ENCODE peak calls at places on chromosomes 16 and 17, in seven cellular contexts. One of them, this sample, is unnamed.

GRCh38 chr17:68501074-68501473 is 11.2 kb upstream of the PRKAR1A start:
- DNase-seq in HFF-Myc: no peak
- DNase-seq in aorta: no peak
- DNase-seq in dorsolateral prefrontal cortex: no peak
- DNase-seq in choroid plexus epithelial cell: peak
- DNase-seq in IMR-90: no peak
- DNase-seq in Caco-2: no peak
- DNase-seq in this sample: no peak

GRCh38 chr17:44191941-44192496 is 5.2 kb downstream of the TMUB2 start:
- DNase-seq in HFF-Myc: no peak
- DNase-seq in aorta: no peak
- DNase-seq in dorsolateral prefrontal cortex: no peak
- DNase-seq in choroid plexus epithelial cell: no peak
- DNase-seq in IMR-90: no peak
- DNase-seq in Caco-2: peak
- DNase-seq in this sample: no peak

GRCh38 chr17:78120971-78121800 is 7.4 kb downstream of the TMC6 start:
- DNase-seq in HFF-Myc: no peak
- DNase-seq in aorta: no peak
- DNase-seq in dorsolateral prefrontal cortex: no peak
- DNase-seq in choroid plexus epithelial cell: no peak
- DNase-seq in IMR-90: no peak
- DNase-seq in Caco-2: no peak
- DNase-seq in this sample: no peak

GRCh38 chr17:73191443-73192218 is 1.2 kb upstream of the COG1 start:
- DNase-seq in HFF-Myc: no peak
- DNase-seq in aorta: peak
- DNase-seq in dorsolateral prefrontal cortex: peak
- DNase-seq in choroid plexus epithelial cell: peak
- DNase-seq in IMR-90: peak
- DNase-seq in Caco-2: peak
- DNase-seq in this sample: peak

GRCh38 chr16:425740-426114 is 278 bp downstream of the RAB11FIP3 start:
- DNase-seq in HFF-Myc: no peak
- DNase-seq in aorta: no peak
- DNase-seq in dorsolateral prefrontal cortex: no peak
- DNase-seq in choroid plexus epithelial cell: no peak
- DNase-seq in IMR-90: no peak
- DNase-seq in Caco-2: no peak
- DNase-seq in this sample: no peak

GRCh38 chr16:24778676-24779075 is 49.2 kb downstream of the TNRC6A start:
- DNase-seq in HFF-Myc: no peak
- DNase-seq in aorta: no peak
- DNase-seq in dorsolateral prefrontal cortex: no peak
- DNase-seq in choroid plexus epithelial cell: no peak
- DNase-seq in IMR-90: no peak
- DNase-seq in Caco-2: no peak
- DNase-seq in this sample: no peak

GRCh38 chr17:36690190-36690589 is 88.8 kb downstream of the MRM1 start:
- DNase-seq in HFF-Myc: no peak
- DNase-seq in aorta: no peak
- DNase-seq in dorsolateral prefrontal cortex: no peak
- DNase-seq in choroid plexus epithelial cell: no peak
- DNase-seq in IMR-90: no peak
- DNase-seq in Caco-2: no peak
- DNase-seq in this sample: no peak

GRCh38 chr16:24051125-24051524 is 205.0 kb upstream of the CACNG3 start:
- DNase-seq in HFF-Myc: no peak
- DNase-seq in aorta: no peak
- DNase-seq in dorsolateral prefrontal cortex: no peak
- DNase-seq in choroid plexus epithelial cell: no peak
- DNase-seq in IMR-90: no peak
- DNase-seq in Caco-2: no peak
- DNase-seq in this sample: no peak

GRCh38 chr17:77425791-77426641 is 285.2 kb downstream of the SEC14L1 start:
- DNase-seq in HFF-Myc: no peak
- DNase-seq in aorta: no peak
- DNase-seq in dorsolateral prefrontal cortex: no peak
- DNase-seq in choroid plexus epithelial cell: peak
- DNase-seq in IMR-90: peak
- DNase-seq in Caco-2: no peak
- DNase-seq in this sample: peak

GRCh38 chr17:42272162-42272561 is 4.0 kb downstream of the STAT5B start:
- DNase-seq in HFF-Myc: no peak
- DNase-seq in aorta: no peak
- DNase-seq in dorsolateral prefrontal cortex: no peak
- DNase-seq in choroid plexus epithelial cell: no peak
- DNase-seq in IMR-90: no peak
- DNase-seq in Caco-2: no peak
- DNase-seq in this sample: no peak

GRCh38 chr16:61812251-61812650 is 224.0 kb downstream of the CDH8 start:
- DNase-seq in HFF-Myc: no peak
- DNase-seq in aorta: no peak
- DNase-seq in dorsolateral prefrontal cortex: no peak
- DNase-seq in choroid plexus epithelial cell: no peak
- DNase-seq in IMR-90: no peak
- DNase-seq in Caco-2: no peak
- DNase-seq in this sample: no peak

GRCh38 chr16:50251375-50252081 is 14.8 kb upstream of the ADCY7 start:
- DNase-seq in HFF-Myc: no peak
- DNase-seq in aorta: peak
- DNase-seq in dorsolateral prefrontal cortex: no peak
- DNase-seq in choroid plexus epithelial cell: peak
- DNase-seq in IMR-90: peak
- DNase-seq in Caco-2: no peak
- DNase-seq in this sample: peak

DNA sequence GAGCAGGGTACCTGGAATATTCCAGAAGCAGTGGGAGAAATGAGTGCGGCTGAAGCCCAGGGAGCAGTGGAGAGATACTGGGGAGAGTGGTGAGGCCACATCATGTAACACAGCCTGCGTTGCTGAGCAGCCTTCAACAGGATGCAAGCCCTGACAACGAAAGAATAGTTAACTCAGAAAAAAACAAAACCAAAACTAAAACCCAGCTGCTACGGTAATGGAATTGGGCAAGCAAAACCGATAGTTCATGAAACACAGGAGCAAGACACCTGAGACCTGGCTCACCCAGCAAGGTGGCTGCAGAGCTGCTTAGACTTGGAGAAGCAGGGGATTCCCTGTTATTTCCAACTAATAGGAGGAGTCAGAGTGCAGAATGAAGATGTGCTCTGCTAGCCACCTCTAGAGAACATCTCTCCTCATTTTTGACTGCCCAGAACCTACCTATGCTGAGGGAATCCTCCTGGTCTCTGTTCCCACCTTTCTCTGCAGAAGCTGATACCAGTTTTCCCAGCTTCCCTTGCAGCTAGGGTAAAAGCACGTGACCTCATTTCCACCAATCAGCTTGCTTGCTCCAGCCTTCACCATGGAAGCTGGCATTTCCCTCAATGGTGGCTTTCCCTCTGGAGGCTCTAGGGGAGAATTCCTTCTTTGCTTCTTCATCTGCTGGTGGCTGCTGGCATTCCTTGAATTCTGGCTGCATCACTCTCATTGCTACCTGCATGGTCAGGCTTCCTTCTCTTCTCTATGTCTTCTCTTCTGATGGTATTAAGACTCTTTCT is 59.4 kb upstream of the XYLT1 start:
- DNase-seq in HFF-Myc: no peak
- DNase-seq in aorta: no peak
- DNase-seq in dorsolateral prefrontal cortex: no peak
- DNase-seq in choroid plexus epithelial cell: no peak
- DNase-seq in IMR-90: no peak
- DNase-seq in Caco-2: no peak
- DNase-seq in this sample: no peak
- H3K4me3 ChIP-seq in HFF-Myc: no peak
- H3K4me3 ChIP-seq in aorta: no peak
- H3K4me3 ChIP-seq in dorsolateral prefrontal cortex: no peak
- H3K4me3 ChIP-seq in choroid plexus epithelial cell: no peak
- H3K4me3 ChIP-seq in IMR-90: no peak
- H3K4me3 ChIP-seq in Caco-2: no peak
- H3K4me3 ChIP-seq in this sample: no peak

GRCh38 chr17:607341-608060 is 107.1 kb downstream of the VPS53 start:
- DNase-seq in HFF-Myc: no peak
- DNase-seq in aorta: no peak
- DNase-seq in dorsolateral prefrontal cortex: no peak
- DNase-seq in choroid plexus epithelial cell: no peak
- DNase-seq in IMR-90: peak
- DNase-seq in Caco-2: no peak
- DNase-seq in this sample: no peak
- H3K4me3 ChIP-seq in HFF-Myc: no peak
- H3K4me3 ChIP-seq in aorta: no peak
- H3K4me3 ChIP-seq in dorsolateral prefrontal cortex: no peak
- H3K4me3 ChIP-seq in choroid plexus epithelial cell: no peak
- H3K4me3 ChIP-seq in IMR-90: no peak
- H3K4me3 ChIP-seq in Caco-2: no peak
- H3K4me3 ChIP-seq in this sample: no peak

DNA sequence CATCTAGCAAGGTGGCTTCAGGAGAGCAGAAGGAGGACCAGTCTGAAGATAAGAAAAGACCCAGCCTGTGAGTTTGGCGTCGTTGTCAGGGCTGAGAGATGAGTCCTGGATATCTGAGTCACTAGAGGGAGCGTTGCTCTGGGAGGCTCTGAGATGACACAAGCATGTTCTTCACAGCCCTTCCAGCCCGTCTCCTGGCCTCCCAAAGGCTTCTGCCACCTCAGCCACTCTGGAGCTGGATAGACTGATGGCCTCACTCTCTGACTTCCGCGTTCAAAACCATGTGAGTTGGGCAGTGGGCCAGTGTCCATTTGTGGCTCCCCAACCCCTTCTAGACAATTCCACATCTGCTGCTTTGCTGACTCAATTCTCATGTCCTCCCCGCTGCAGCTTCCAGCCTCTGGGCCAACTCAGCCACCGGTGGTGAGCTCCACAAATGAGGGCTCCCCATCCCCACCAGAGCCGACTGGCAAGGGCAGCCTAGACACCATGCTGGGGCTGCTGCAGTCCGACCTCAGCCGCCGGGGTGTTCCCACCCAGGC is 2.3 kb downstream of the TGFB1I1 start:
- DNase-seq in HFF-Myc: no peak
- DNase-seq in aorta: no peak
- DNase-seq in dorsolateral prefrontal cortex: no peak
- DNase-seq in choroid plexus epithelial cell: peak
- DNase-seq in IMR-90: peak
- DNase-seq in Caco-2: no peak
- DNase-seq in this sample: no peak
- H3K4me3 ChIP-seq in HFF-Myc: no peak
- H3K4me3 ChIP-seq in aorta: no peak
- H3K4me3 ChIP-seq in dorsolateral prefrontal cortex: no peak
- H3K4me3 ChIP-seq in choroid plexus epithelial cell: no peak
- H3K4me3 ChIP-seq in IMR-90: no peak
- H3K4me3 ChIP-seq in Caco-2: no peak
- H3K4me3 ChIP-seq in this sample: no peak

DNA sequence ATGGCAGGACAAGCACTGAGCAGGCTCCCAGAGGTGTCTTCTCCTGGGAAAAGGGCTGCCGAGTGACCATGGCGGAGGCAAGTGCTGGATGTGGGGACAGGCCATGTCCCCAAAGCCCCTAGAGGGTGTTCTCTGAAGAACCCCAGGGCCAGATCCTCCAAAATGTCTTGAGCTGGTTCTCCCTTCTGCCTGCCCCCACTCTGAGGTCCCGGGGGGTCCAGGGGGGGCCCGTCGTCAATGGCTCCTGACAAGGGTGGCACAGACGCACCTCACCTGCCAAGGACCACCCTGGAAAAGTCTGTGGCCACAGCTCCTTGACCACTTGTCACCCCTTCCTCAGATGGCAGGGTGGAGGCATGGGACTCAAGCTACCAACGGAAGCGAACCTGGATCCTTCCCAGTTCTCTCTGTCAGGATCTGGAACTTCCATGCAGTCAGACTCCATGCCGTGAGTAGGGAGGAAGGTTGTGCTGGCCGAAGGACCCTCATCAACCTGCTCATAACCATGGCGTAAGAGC is 2.3 kb upstream of the MYO1C start:
- DNase-seq in HFF-Myc: no peak
- DNase-seq in aorta: no peak
- DNase-seq in dorsolateral prefrontal cortex: no peak
- DNase-seq in choroid plexus epithelial cell: no peak
- DNase-seq in IMR-90: no peak
- DNase-seq in Caco-2: no peak
- DNase-seq in this sample: no peak
- H3K4me3 ChIP-seq in HFF-Myc: no peak
- H3K4me3 ChIP-seq in aorta: no peak
- H3K4me3 ChIP-seq in dorsolateral prefrontal cortex: no peak
- H3K4me3 ChIP-seq in choroid plexus epithelial cell: no peak
- H3K4me3 ChIP-seq in IMR-90: no peak
- H3K4me3 ChIP-seq in Caco-2: no peak
- H3K4me3 ChIP-seq in this sample: no peak

DNA sequence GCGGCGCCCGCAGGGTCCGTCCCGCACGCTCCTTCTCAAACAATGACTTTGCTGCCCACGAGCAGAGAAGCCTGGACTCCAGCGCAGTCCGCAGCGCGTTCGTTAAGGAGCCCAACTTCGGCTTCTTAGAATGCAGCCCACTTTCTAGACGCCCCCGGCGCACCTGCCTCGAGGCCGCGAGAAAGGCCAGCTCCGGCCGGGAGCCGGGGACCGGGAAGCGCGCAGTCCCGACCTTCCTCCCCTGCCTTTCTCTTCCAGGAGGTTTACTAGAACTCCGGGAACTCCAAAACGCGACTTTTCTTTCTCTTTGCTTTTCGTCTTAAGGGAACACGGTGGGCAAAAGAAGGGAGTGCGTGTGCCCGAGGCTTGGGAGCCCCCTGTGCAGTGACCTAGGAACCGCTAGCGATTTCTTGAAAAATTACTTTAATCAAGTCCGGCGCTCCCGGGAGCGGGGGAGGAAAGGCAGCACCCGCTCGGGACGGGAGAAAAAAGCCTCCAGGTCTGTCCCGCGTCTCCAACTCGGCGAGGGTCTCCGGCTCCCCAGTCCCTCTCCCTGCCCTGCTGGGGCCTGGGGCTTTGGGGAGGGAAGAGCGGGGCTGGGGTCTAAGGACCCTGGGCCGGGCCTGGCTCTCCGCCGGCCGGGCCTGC is 2.6 kb downstream of the HNF1B start:
- DNase-seq in HFF-Myc: no peak
- DNase-seq in aorta: no peak
- DNase-seq in dorsolateral prefrontal cortex: no peak
- DNase-seq in choroid plexus epithelial cell: no peak
- DNase-seq in IMR-90: peak
- DNase-seq in Caco-2: peak
- DNase-seq in this sample: no peak
- H3K4me3 ChIP-seq in HFF-Myc: no peak
- H3K4me3 ChIP-seq in aorta: peak
- H3K4me3 ChIP-seq in dorsolateral prefrontal cortex: peak
- H3K4me3 ChIP-seq in choroid plexus epithelial cell: peak
- H3K4me3 ChIP-seq in IMR-90: peak
- H3K4me3 ChIP-seq in Caco-2: peak
- H3K4me3 ChIP-seq in this sample: peak

DNA sequence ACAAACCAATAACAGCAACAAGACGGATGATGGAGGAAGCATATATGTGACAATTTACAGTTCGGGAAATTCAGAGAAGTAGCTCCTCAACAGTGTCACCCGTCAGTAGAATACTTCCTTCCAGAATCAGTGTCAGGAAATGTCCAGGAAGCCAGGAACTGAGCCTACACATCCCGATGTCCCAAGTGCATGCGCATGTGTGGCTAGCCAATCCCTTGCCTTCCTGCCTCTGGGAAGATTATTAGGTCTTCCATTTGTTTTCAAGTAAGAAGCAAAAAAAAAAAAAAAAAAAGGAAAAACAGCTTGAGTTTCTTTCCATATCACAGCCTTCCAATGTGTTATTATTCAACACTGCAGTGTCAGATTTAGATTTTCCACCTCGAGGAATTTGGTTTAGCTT is 1.3 kb upstream of the PITPNC1 start:
- DNase-seq in HFF-Myc: no peak
- DNase-seq in aorta: no peak
- DNase-seq in dorsolateral prefrontal cortex: no peak
- DNase-seq in choroid plexus epithelial cell: no peak
- DNase-seq in IMR-90: no peak
- DNase-seq in Caco-2: no peak
- DNase-seq in this sample: no peak
- H3K4me3 ChIP-seq in HFF-Myc: no peak
- H3K4me3 ChIP-seq in aorta: no peak
- H3K4me3 ChIP-seq in dorsolateral prefrontal cortex: no peak
- H3K4me3 ChIP-seq in choroid plexus epithelial cell: no peak
- H3K4me3 ChIP-seq in IMR-90: no peak
- H3K4me3 ChIP-seq in Caco-2: no peak
- H3K4me3 ChIP-seq in this sample: no peak